ENCODE peak calls at places on chromosome 1, in eight cellular contexts. One of them, this sample, is unnamed.

GRCh38 chr1:101723415-101723814 is 273.3 kb downstream of the OLFM3 start:
- DNase-seq in choroid plexus epithelial cell: no peak
- DNase-seq in left ventricle myocardium inferior: no peak
- DNase-seq in keratinocyte: no peak
- DNase-seq in esophagus squamous epithelium: no peak
- DNase-seq in DND-41: no peak
- DNase-seq in heart right ventricle: no peak
- DNase-seq in GM12865: peak; percentile 18
- DNase-seq in this sample: no peak

GRCh38 chr1:79006564-79006963 is at the start of gene ADGRL4:
- DNase-seq in choroid plexus epithelial cell: peak; percentile 57
- DNase-seq in left ventricle myocardium inferior: peak; percentile 50
- DNase-seq in keratinocyte: no peak
- DNase-seq in esophagus squamous epithelium: no peak
- DNase-seq in DND-41: no peak
- DNase-seq in heart right ventricle: peak; percentile 78
- DNase-seq in GM12865: no peak
- DNase-seq in this sample: peak; percentile 57

GRCh38 chr1:226485192-226485591 is 63.4 kb upstream of the STUM start:
- DNase-seq in choroid plexus epithelial cell: no peak
- DNase-seq in left ventricle myocardium inferior: no peak
- DNase-seq in keratinocyte: no peak
- DNase-seq in esophagus squamous epithelium: no peak
- DNase-seq in DND-41: no peak
- DNase-seq in heart right ventricle: no peak
- DNase-seq in GM12865: no peak
- DNase-seq in this sample: no peak

GRCh38 chr1:207021139-207021861 is 11.3 kb downstream of the C1orf116 start:
- DNase-seq in choroid plexus epithelial cell: no peak
- DNase-seq in left ventricle myocardium inferior: no peak
- DNase-seq in keratinocyte: no peak
- DNase-seq in esophagus squamous epithelium: no peak
- DNase-seq in DND-41: no peak
- DNase-seq in heart right ventricle: no peak
- DNase-seq in GM12865: no peak
- DNase-seq in this sample: peak; percentile 44

GRCh38 chr1:207762622-207763021 is 10.8 kb downstream of the CD46 start:
- DNase-seq in choroid plexus epithelial cell: no peak
- DNase-seq in left ventricle myocardium inferior: no peak
- DNase-seq in keratinocyte: no peak
- DNase-seq in esophagus squamous epithelium: no peak
- DNase-seq in DND-41: no peak
- DNase-seq in heart right ventricle: no peak
- DNase-seq in GM12865: no peak
- DNase-seq in this sample: no peak

GRCh38 chr1:47751188-47751587 is 246.0 kb downstream of the TRABD2B start:
- DNase-seq in choroid plexus epithelial cell: peak; percentile 77
- DNase-seq in left ventricle myocardium inferior: no peak
- DNase-seq in keratinocyte: no peak
- DNase-seq in esophagus squamous epithelium: no peak
- DNase-seq in DND-41: no peak
- DNase-seq in heart right ventricle: no peak
- DNase-seq in GM12865: no peak
- DNase-seq in this sample: no peak

GRCh38 chr1:4108341-4108740 is 208.3 kb upstream of the C1orf174 start:
- DNase-seq in choroid plexus epithelial cell: no peak
- DNase-seq in left ventricle myocardium inferior: no peak
- DNase-seq in keratinocyte: no peak
- DNase-seq in esophagus squamous epithelium: no peak
- DNase-seq in DND-41: no peak
- DNase-seq in heart right ventricle: no peak
- DNase-seq in GM12865: no peak
- DNase-seq in this sample: no peak

GRCh38 chr1:239858058-239858457 is 233.6 kb upstream of the FMN2 start:
- DNase-seq in choroid plexus epithelial cell: peak; percentile 6
- DNase-seq in left ventricle myocardium inferior: no peak
- DNase-seq in keratinocyte: no peak
- DNase-seq in esophagus squamous epithelium: no peak
- DNase-seq in DND-41: no peak
- DNase-seq in heart right ventricle: no peak
- DNase-seq in GM12865: no peak
- DNase-seq in this sample: no peak

GRCh38 chr1:150256549-150257341 is 829 bp upstream of the CA14 start:
- DNase-seq in choroid plexus epithelial cell: peak; percentile 31
- DNase-seq in left ventricle myocardium inferior: no peak
- DNase-seq in keratinocyte: no peak
- DNase-seq in esophagus squamous epithelium: no peak
- DNase-seq in DND-41: no peak
- DNase-seq in heart right ventricle: no peak
- DNase-seq in GM12865: no peak
- DNase-seq in this sample: peak; percentile 53

GRCh38 chr1:60904079-60904852 is 178.1 kb upstream of the NFIA start:
- DNase-seq in choroid plexus epithelial cell: no peak
- DNase-seq in left ventricle myocardium inferior: peak; percentile 72
- DNase-seq in keratinocyte: no peak
- DNase-seq in esophagus squamous epithelium: no peak
- DNase-seq in DND-41: no peak
- DNase-seq in heart right ventricle: peak; percentile 78
- DNase-seq in GM12865: no peak
- DNase-seq in this sample: peak; percentile 65

GRCh38 chr1:8987881-8988617 is 38.2 kb downstream of the SLC2A7 start:
- DNase-seq in choroid plexus epithelial cell: peak; percentile 56
- DNase-seq in left ventricle myocardium inferior: peak; percentile 54
- DNase-seq in keratinocyte: no peak
- DNase-seq in esophagus squamous epithelium: no peak
- DNase-seq in DND-41: peak; percentile 68
- DNase-seq in heart right ventricle: peak; percentile 31
- DNase-seq in GM12865: peak; percentile 54
- DNase-seq in this sample: peak; percentile 42

GRCh38 chr1:58983159-58983558 is 199.3 kb upstream of the JUN start:
- DNase-seq in choroid plexus epithelial cell: no peak
- DNase-seq in left ventricle myocardium inferior: no peak
- DNase-seq in keratinocyte: no peak
- DNase-seq in esophagus squamous epithelium: no peak
- DNase-seq in DND-41: no peak
- DNase-seq in heart right ventricle: no peak
- DNase-seq in GM12865: no peak
- DNase-seq in this sample: peak; percentile 89

GRCh38 chr1:201310986-201311355 is 27.7 kb downstream of the PKP1 start:
- DNase-seq in choroid plexus epithelial cell: no peak
- DNase-seq in left ventricle myocardium inferior: no peak
- DNase-seq in keratinocyte: peak; percentile 99
- DNase-seq in esophagus squamous epithelium: no peak
- DNase-seq in DND-41: no peak
- DNase-seq in heart right ventricle: peak; percentile 66
- DNase-seq in GM12865: no peak
- DNase-seq in this sample: peak; percentile 29

GRCh38 chr1:43563779-43564616 is 33.3 kb downstream of the PTPRF start:
- DNase-seq in choroid plexus epithelial cell: no peak
- DNase-seq in left ventricle myocardium inferior: no peak
- DNase-seq in keratinocyte: peak; percentile 58
- DNase-seq in esophagus squamous epithelium: no peak
- DNase-seq in DND-41: no peak
- DNase-seq in heart right ventricle: no peak
- DNase-seq in GM12865: no peak
- DNase-seq in this sample: no peak

GRCh38 chr1:244118087-244118761 is 67.1 kb downstream of the ZBTB18 start:
- DNase-seq in choroid plexus epithelial cell: peak; percentile 17
- DNase-seq in left ventricle myocardium inferior: no peak
- DNase-seq in keratinocyte: no peak
- DNase-seq in esophagus squamous epithelium: no peak
- DNase-seq in DND-41: no peak
- DNase-seq in heart right ventricle: no peak
- DNase-seq in GM12865: no peak
- DNase-seq in this sample: no peak
- TF ChIP-seq CTCF in choroid plexus epithelial cell: no peak
- TF ChIP-seq CTCF in left ventricle myocardium inferior: no peak
- TF ChIP-seq CTCF in keratinocyte: no peak
- TF ChIP-seq CTCF in esophagus squamous epithelium: no peak
- TF ChIP-seq CTCF in DND-41: no peak
- TF ChIP-seq CTCF in heart right ventricle: no peak
- TF ChIP-seq CTCF in GM12865: no peak
- TF ChIP-seq CTCF in this sample: no peak

GRCh38 chr1:160193091-160193819 is 2.9 kb downstream of the CASQ1 start:
- DNase-seq in choroid plexus epithelial cell: peak; percentile 91
- DNase-seq in left ventricle myocardium inferior: peak; percentile 82
- DNase-seq in keratinocyte: peak; percentile 66
- DNase-seq in esophagus squamous epithelium: peak; percentile 9
- DNase-seq in DND-41: peak; percentile 74
- DNase-seq in heart right ventricle: peak; percentile 92
- DNase-seq in GM12865: peak; percentile 89
- DNase-seq in this sample: peak; percentile 82
- H3K4me3 ChIP-seq in choroid plexus epithelial cell: no peak overlapping the region
- H3K4me3 ChIP-seq in left ventricle myocardium inferior: peak overlapping the region; percentile 23
- H3K4me3 ChIP-seq in keratinocyte: no peak overlapping the region
- H3K4me3 ChIP-seq in esophagus squamous epithelium: no peak overlapping the region
- H3K4me3 ChIP-seq in DND-41: no peak overlapping the region
- H3K4me3 ChIP-seq in heart right ventricle: no peak overlapping the region
- H3K4me3 ChIP-seq in GM12865: no peak overlapping the region
- H3K4me3 ChIP-seq in this sample: no peak overlapping the region

DNA sequence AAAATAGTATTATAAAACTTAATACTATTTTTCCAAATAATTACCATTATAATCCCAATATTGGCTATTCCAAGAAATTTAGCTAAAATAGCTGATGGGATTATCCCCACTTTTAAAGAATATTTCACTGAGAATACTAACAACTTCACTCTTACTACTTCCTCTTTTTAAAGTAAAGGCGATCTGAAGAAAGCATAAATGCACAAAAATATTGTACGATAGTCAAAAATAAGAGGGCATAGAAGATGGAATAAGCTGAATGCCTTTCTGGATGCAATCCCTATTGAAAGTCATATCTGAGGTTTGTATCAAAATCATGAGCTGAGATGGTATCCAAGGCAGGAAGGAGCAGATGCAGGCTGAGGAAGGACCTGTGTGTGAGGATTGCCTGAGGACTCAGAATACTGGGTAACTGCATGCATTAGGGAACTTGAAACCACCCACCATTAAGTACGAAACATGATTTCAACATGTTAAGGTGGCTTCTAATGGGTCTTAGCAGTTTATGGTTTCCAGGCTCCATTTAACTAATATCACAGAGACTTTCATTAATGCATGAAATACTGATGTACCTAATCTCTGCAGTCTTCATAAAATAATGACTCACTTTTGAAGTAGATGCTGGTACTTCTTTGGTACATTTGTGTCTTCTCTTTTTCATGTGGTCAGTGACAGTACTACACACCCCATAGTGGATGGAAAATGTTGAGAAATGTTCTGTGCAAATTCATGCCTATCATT is 29.6 kb upstream of the RGS1 start:
- DNase-seq in choroid plexus epithelial cell: peak; percentile 58
- DNase-seq in left ventricle myocardium inferior: no peak
- DNase-seq in keratinocyte: no peak
- DNase-seq in esophagus squamous epithelium: no peak
- DNase-seq in DND-41: peak; percentile 53
- DNase-seq in heart right ventricle: no peak
- DNase-seq in GM12865: peak; percentile 78
- DNase-seq in this sample: no peak
- TF ChIP-seq CTCF in choroid plexus epithelial cell: peak; percentile 17
- TF ChIP-seq CTCF in left ventricle myocardium inferior: no peak
- TF ChIP-seq CTCF in keratinocyte: no peak
- TF ChIP-seq CTCF in esophagus squamous epithelium: peak; percentile 25
- TF ChIP-seq CTCF in DND-41: peak; percentile 40
- TF ChIP-seq CTCF in heart right ventricle: no peak
- TF ChIP-seq CTCF in GM12865: peak; percentile 27
- TF ChIP-seq CTCF in this sample: no peak

GRCh38 chr1:6859415-6860343 is 74.4 kb downstream of the CAMTA1 start:
- DNase-seq in choroid plexus epithelial cell: peak; percentile 97
- DNase-seq in left ventricle myocardium inferior: no peak
- DNase-seq in keratinocyte: peak; percentile 67
- DNase-seq in esophagus squamous epithelium: no peak
- DNase-seq in DND-41: no peak
- DNase-seq in heart right ventricle: peak; percentile 10
- DNase-seq in GM12865: no peak
- DNase-seq in this sample: peak; percentile 98
- H3K4me3 ChIP-seq in choroid plexus epithelial cell: peak overlapping the region; percentile 39
- H3K4me3 ChIP-seq in left ventricle myocardium inferior: no peak overlapping the region
- H3K4me3 ChIP-seq in keratinocyte: no peak overlapping the region
- H3K4me3 ChIP-seq in esophagus squamous epithelium: no peak overlapping the region
- H3K4me3 ChIP-seq in DND-41: no peak overlapping the region
- H3K4me3 ChIP-seq in heart right ventricle: no peak overlapping the region
- H3K4me3 ChIP-seq in GM12865: no peak overlapping the region
- H3K4me3 ChIP-seq in this sample: peak overlapping the region; percentile 13

DNA sequence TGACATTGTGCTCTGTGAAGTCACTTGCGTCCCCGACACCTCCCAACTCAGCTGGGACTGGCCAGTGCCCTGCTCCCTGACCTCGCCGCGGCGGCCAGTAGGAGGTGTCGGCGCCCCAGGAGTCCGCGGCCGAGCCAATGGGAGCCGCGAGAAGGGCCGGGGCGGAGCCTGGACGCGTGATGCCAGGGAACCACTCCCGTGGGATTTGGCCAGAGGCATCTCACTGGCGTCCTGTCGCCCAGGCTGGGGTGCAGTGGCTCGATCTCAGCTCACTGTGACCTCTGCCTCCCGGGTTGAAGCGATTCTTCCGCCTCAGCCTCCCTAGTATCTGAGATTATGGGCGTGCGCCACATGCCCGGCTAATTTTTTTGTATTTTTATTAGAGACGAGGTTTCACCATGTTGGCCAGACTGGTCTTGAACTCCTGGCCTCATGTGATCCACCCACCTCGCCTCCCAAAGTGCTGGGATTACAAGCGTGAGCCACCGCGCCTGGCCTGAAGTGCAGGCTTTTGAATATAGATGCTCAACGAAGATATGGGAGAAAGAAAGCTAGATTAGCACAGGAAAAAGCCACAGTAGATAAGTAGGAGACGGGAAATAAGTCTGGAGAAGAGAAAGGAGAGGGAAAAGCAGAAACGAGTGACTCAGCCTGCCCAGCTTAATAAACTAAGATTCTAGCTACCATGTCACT is 38.0 kb downstream of the ZBTB8OS start:
- DNase-seq in choroid plexus epithelial cell: peak; percentile 74
- DNase-seq in left ventricle myocardium inferior: peak; percentile 88
- DNase-seq in keratinocyte: no peak
- DNase-seq in esophagus squamous epithelium: peak; percentile 16
- DNase-seq in DND-41: no peak
- DNase-seq in heart right ventricle: peak; percentile 84
- DNase-seq in GM12865: peak; percentile 75
- DNase-seq in this sample: peak; percentile 77
- TF ChIP-seq CTCF in choroid plexus epithelial cell: peak; percentile 20
- TF ChIP-seq CTCF in left ventricle myocardium inferior: peak; percentile 56
- TF ChIP-seq CTCF in keratinocyte: peak; percentile 29
- TF ChIP-seq CTCF in esophagus squamous epithelium: peak; percentile 15
- TF ChIP-seq CTCF in DND-41: no peak
- TF ChIP-seq CTCF in heart right ventricle: peak; percentile 38
- TF ChIP-seq CTCF in GM12865: peak; percentile 12
- TF ChIP-seq CTCF in this sample: peak; percentile 36